ENCODE peak calls at places on chromosomes 2 and 18, in seven cellular contexts. One of them, this sample, is unnamed.

GRCh38 chr18:8167036-8167435 is 442.2 kb upstream of the RAB12 start:
- DNase-seq in breast epithelium: no peak
- DNase-seq in erythroblast: no peak
- DNase-seq in tibial nerve: no peak
- DNase-seq in sigmoid colon: no peak
- DNase-seq in A549: no peak
- DNase-seq in IMR-90: no peak
- DNase-seq in this sample: no peak

GRCh38 chr2:166230024-166230723 is 102.4 kb upstream of the SCN1A start:
- DNase-seq in breast epithelium: no peak
- DNase-seq in sigmoid colon: no peak
- DNase-seq in erythroblast: no peak
- DNase-seq in A549: no peak
- DNase-seq in IMR-90: peak; percentile 70
- DNase-seq in tibial nerve: no peak
- DNase-seq in this sample: no peak

GRCh38 chr2:57947398-57947797 is 99.2 kb upstream of the VRK2 start:
- DNase-seq in IMR-90: no peak
- DNase-seq in sigmoid colon: no peak
- DNase-seq in tibial nerve: no peak
- DNase-seq in erythroblast: no peak
- DNase-seq in A549: no peak
- DNase-seq in breast epithelium: no peak
- DNase-seq in this sample: no peak

GRCh38 chr2:102304268-102304667 is 7.1 kb upstream of the IL1RL1 start:
- DNase-seq in A549: no peak
- DNase-seq in erythroblast: no peak
- DNase-seq in tibial nerve: no peak
- DNase-seq in sigmoid colon: no peak
- DNase-seq in IMR-90: peak; percentile 72
- DNase-seq in breast epithelium: no peak
- DNase-seq in this sample: no peak

GRCh38 chr2:88121678-88122077 is 6.2 kb downstream of the FABP1 start:
- DNase-seq in breast epithelium: no peak
- DNase-seq in sigmoid colon: no peak
- DNase-seq in erythroblast: no peak
- DNase-seq in A549: no peak
- DNase-seq in IMR-90: no peak
- DNase-seq in tibial nerve: no peak
- DNase-seq in this sample: no peak

GRCh38 chr2:86787701-86788100 is 3.0 kb downstream of the CD8A start:
- DNase-seq in IMR-90: no peak
- DNase-seq in sigmoid colon: no peak
- DNase-seq in A549: no peak
- DNase-seq in erythroblast: no peak
- DNase-seq in tibial nerve: no peak
- DNase-seq in breast epithelium: no peak
- DNase-seq in this sample: no peak

GRCh38 chr2:218145124-218145523 is 19.3 kb downstream of the CXCR2 start:
- DNase-seq in tibial nerve: no peak
- DNase-seq in IMR-90: no peak
- DNase-seq in A549: no peak
- DNase-seq in sigmoid colon: peak; percentile 69
- DNase-seq in breast epithelium: no peak
- DNase-seq in erythroblast: no peak
- DNase-seq in this sample: no peak

GRCh38 chr2:33496150-33496549 is 19.7 kb downstream of the RASGRP3 start:
- DNase-seq in IMR-90: peak; percentile 77
- DNase-seq in breast epithelium: no peak
- DNase-seq in A549: no peak
- DNase-seq in erythroblast: no peak
- DNase-seq in sigmoid colon: no peak
- DNase-seq in tibial nerve: no peak
- DNase-seq in this sample: no peak

GRCh38 chr2:122210898-122211605 is 455.6 kb downstream of the TSN start:
- DNase-seq in sigmoid colon: no peak
- DNase-seq in A549: no peak
- DNase-seq in breast epithelium: no peak
- DNase-seq in IMR-90: no peak
- DNase-seq in tibial nerve: no peak
- DNase-seq in erythroblast: no peak
- DNase-seq in this sample: no peak

GRCh38 chr2:181005326-181005655 is 24.9 kb downstream of the UBE2E3 start:
- DNase-seq in tibial nerve: no peak
- DNase-seq in IMR-90: no peak
- DNase-seq in breast epithelium: no peak
- DNase-seq in A549: no peak
- DNase-seq in erythroblast: no peak
- DNase-seq in sigmoid colon: no peak
- DNase-seq in this sample: no peak

GRCh38 chr2:229454934-229455631 is 184.0 kb upstream of the PID1 start:
- DNase-seq in A549: no peak
- DNase-seq in sigmoid colon: no peak
- DNase-seq in tibial nerve: no peak
- DNase-seq in breast epithelium: no peak
- DNase-seq in IMR-90: peak; percentile 81
- DNase-seq in erythroblast: no peak
- DNase-seq in this sample: no peak

GRCh38 chr2:190415251-190415650 is 7.1 kb downstream of the MFSD6 start:
- DNase-seq in sigmoid colon: no peak
- DNase-seq in erythroblast: no peak
- DNase-seq in tibial nerve: no peak
- DNase-seq in A549: no peak
- DNase-seq in breast epithelium: no peak
- DNase-seq in IMR-90: no peak
- DNase-seq in this sample: no peak

GRCh38 chr18:32289480-32290075 is 99.7 kb downstream of the MEP1B start:
- DNase-seq in A549: peak; percentile 31
- DNase-seq in erythroblast: peak; percentile 38
- DNase-seq in IMR-90: peak; percentile 72
- DNase-seq in breast epithelium: no peak
- DNase-seq in tibial nerve: no peak
- DNase-seq in sigmoid colon: no peak
- DNase-seq in this sample: no peak

GRCh38 chr2:200165687-200166086 is 140.8 kb upstream of the SPATS2L start:
- DNase-seq in breast epithelium: no peak
- DNase-seq in IMR-90: no peak
- DNase-seq in sigmoid colon: no peak
- DNase-seq in tibial nerve: no peak
- DNase-seq in A549: no peak
- DNase-seq in erythroblast: no peak
- DNase-seq in this sample: no peak

GRCh38 chr2:119826370-119826961 is 66.7 kb downstream of the PTPN4 start:
- DNase-seq in IMR-90: peak; percentile 21
- DNase-seq in erythroblast: peak; percentile 57
- DNase-seq in tibial nerve: no peak
- DNase-seq in A549: peak; percentile 16
- DNase-seq in sigmoid colon: no peak
- DNase-seq in breast epithelium: no peak
- DNase-seq in this sample: no peak

GRCh38 chr2:239177908-239178307 is 222.9 kb downstream of the HDAC4 start:
- DNase-seq in IMR-90: no peak
- DNase-seq in A549: no peak
- DNase-seq in sigmoid colon: peak; percentile 60
- DNase-seq in tibial nerve: no peak
- DNase-seq in erythroblast: no peak
- DNase-seq in breast epithelium: peak; percentile 31
- DNase-seq in this sample: no peak

GRCh38 chr18:13725566-13726227 is 661 bp downstream of the FAM210A start:
- DNase-seq in sigmoid colon: no peak
- DNase-seq in breast epithelium: no peak
- DNase-seq in A549: no peak
- DNase-seq in IMR-90: peak; percentile 2
- DNase-seq in tibial nerve: no peak
- DNase-seq in erythroblast: peak; percentile 51
- DNase-seq in this sample: no peak

GRCh38 chr18:13726972-13727331 is 479 bp downstream of the RNMT start:
- DNase-seq in breast epithelium: no peak
- DNase-seq in erythroblast: peak; percentile 83
- DNase-seq in IMR-90: peak; percentile 56
- DNase-seq in A549: peak; percentile 5
- DNase-seq in sigmoid colon: peak; percentile 85
- DNase-seq in tibial nerve: no peak
- DNase-seq in this sample: peak; percentile 12

GRCh38 chr18:13730486-13730885 is 4.0 kb downstream of the RNMT start:
- DNase-seq in A549: no peak
- DNase-seq in IMR-90: no peak
- DNase-seq in breast epithelium: no peak
- DNase-seq in tibial nerve: no peak
- DNase-seq in sigmoid colon: no peak
- DNase-seq in erythroblast: no peak
- DNase-seq in this sample: no peak

DNA sequence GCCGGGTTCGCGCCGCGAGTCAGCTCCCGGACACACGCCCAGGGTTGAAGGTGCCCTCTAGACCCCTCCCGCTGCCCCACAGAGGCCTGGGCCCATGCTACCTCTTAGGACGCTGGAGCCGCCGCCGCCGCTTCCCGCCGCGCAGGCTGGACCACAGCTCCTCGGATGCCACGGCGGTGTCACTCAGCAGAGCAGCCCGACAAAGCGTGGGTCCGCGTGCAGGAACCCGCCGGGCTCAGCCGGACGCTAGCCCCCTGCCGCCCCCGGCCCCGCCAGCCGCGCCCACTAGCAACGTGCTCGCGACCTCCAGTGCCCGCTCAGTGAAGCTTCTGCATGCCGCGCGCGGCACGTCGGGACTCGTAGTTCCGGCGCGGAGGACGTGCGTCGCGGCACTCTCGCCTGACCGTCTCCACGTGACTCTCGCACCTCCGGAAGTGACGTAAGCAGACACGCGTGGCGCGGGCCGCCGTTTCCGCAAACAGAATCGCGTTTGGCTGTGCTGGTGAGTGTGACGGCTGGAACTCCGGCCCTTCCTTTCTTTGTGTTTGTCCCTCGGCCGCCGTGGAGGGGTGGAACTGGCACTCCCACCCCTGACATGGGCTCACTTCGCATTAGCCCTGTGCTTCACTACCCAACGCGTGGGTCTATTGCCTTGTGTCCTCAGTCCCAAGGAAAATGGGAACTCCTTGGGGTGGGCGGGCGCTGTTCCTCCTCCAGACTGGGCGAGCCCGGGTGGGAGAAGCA is at the start of the genes FAM210A and RNMT:
- DNase-seq in IMR-90: peak; percentile 96
- DNase-seq in tibial nerve: peak; percentile 90
- DNase-seq in A549: peak; percentile 56
- DNase-seq in erythroblast: peak; percentile 99
- DNase-seq in breast epithelium: peak; percentile 96
- DNase-seq in sigmoid colon: peak; percentile 98
- DNase-seq in this sample: peak; percentile 70
- TF ChIP-seq POLR2A in IMR-90: peak; percentile 96
- TF ChIP-seq POLR2A in tibial nerve: peak; percentile 61
- TF ChIP-seq POLR2A in A549: peak; percentile 39
- TF ChIP-seq POLR2A in erythroblast: peak; percentile 89
- TF ChIP-seq POLR2A in breast epithelium: peak; percentile 78
- TF ChIP-seq POLR2A in sigmoid colon: peak; percentile 51
- TF ChIP-seq POLR2A in this sample: peak; percentile 79

GRCh38 chr2:54456526-54457325 is 599 bp downstream of the SPTBN1 start:
- DNase-seq in breast epithelium: no peak
- DNase-seq in IMR-90: peak; percentile 19
- DNase-seq in A549: peak; percentile 50
- DNase-seq in tibial nerve: no peak
- DNase-seq in sigmoid colon: peak; percentile 73
- DNase-seq in erythroblast: peak; percentile 5
- DNase-seq in this sample: peak; percentile 39

GRCh38 chr2:54457326-54458023 is 1.3 kb downstream of the SPTBN1 start:
- DNase-seq in tibial nerve: no peak
- DNase-seq in IMR-90: no peak
- DNase-seq in erythroblast: no peak
- DNase-seq in sigmoid colon: peak; percentile 77
- DNase-seq in breast epithelium: no peak
- DNase-seq in A549: peak; percentile 39
- DNase-seq in this sample: no peak

GRCh38 chr2:54454922-54455583 is 1.1 kb upstream of the SPTBN1 start:
- DNase-seq in A549: no peak
- DNase-seq in tibial nerve: no peak
- DNase-seq in sigmoid colon: peak; percentile 76
- DNase-seq in erythroblast: no peak
- DNase-seq in IMR-90: no peak
- DNase-seq in breast epithelium: no peak
- DNase-seq in this sample: no peak

GRCh38 chr2:54454548-54454921 is 1.6 kb upstream of the SPTBN1 start:
- DNase-seq in A549: no peak
- DNase-seq in tibial nerve: no peak
- DNase-seq in sigmoid colon: no peak
- DNase-seq in IMR-90: no peak
- DNase-seq in breast epithelium: no peak
- DNase-seq in erythroblast: no peak
- DNase-seq in this sample: no peak

GRCh38 chr2:54455584-54456525 is at the start of gene SPTBN1:
- DNase-seq in tibial nerve: peak; percentile 87
- DNase-seq in erythroblast: peak; percentile 22
- DNase-seq in A549: peak; percentile 76
- DNase-seq in breast epithelium: peak; percentile 82
- DNase-seq in sigmoid colon: peak; percentile 97
- DNase-seq in IMR-90: peak; percentile 90
- DNase-seq in this sample: peak; percentile 27
- TF ChIP-seq POLR2A in tibial nerve: peak; percentile 51
- TF ChIP-seq POLR2A in erythroblast: no peak
- TF ChIP-seq POLR2A in A549: peak; percentile 79
- TF ChIP-seq POLR2A in breast epithelium: no peak
- TF ChIP-seq POLR2A in sigmoid colon: peak; percentile 75
- TF ChIP-seq POLR2A in IMR-90: peak; percentile 61
- TF ChIP-seq POLR2A in this sample: no peak

GRCh38 chr18:6414118-6414722 is 491 bp downstream of the L3MBTL4 start:
- DNase-seq in erythroblast: no peak
- DNase-seq in A549: no peak
- DNase-seq in tibial nerve: peak; percentile 45
- DNase-seq in sigmoid colon: peak; percentile 80
- DNase-seq in IMR-90: no peak
- DNase-seq in breast epithelium: peak; percentile 63
- DNase-seq in this sample: peak; percentile 83
- TF ChIP-seq POLR2A in erythroblast: no peak
- TF ChIP-seq POLR2A in A549: no peak
- TF ChIP-seq POLR2A in tibial nerve: no peak
- TF ChIP-seq POLR2A in sigmoid colon: no peak
- TF ChIP-seq POLR2A in IMR-90: no peak
- TF ChIP-seq POLR2A in breast epithelium: no peak
- TF ChIP-seq POLR2A in this sample: no peak

DNA sequence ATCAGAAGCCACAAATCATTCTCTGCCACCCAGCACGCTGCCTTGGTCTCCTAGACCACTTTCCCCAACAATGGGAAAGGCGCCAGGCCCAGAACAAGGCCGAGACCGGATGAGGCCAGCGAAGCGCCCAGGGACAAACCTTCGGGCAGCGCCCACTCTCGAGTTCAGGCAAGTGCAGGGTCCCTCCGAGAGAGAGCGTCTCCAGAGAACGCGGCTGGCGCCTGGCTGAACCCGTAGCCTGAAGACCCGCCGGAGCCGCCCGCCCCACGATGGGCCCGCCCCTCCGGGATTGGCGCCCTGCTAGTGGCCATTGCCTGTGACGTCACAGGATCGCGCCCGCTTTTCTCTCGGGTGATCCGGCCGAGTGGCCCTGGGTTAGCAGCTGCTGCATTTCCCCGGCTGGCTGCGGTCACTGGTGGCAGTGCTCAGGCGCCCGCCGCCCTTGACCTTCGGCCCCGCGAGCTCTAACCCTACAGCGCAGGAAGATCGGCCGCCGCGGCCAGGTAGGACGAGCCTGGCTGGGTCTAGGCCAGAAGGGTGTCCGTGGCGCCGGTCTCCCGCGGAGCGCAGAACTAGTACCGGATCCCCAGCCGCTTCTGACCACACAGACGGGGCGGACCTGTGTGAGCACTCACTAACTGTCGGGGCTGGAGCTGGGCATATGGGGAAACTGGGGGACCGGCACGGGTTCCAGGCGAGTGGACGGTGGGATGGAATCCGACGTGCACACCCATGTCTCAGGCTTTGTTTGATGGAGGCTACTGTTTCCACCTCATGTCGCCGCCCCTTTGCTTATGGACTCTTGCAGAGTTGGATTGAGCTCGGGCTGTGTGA is at the start of gene FAHD2A:
- DNase-seq in A549: peak; percentile 99
- DNase-seq in erythroblast: peak; percentile 92
- DNase-seq in sigmoid colon: peak; percentile 98
- DNase-seq in tibial nerve: peak; percentile 95
- DNase-seq in IMR-90: peak; percentile 84
- DNase-seq in breast epithelium: peak; percentile 98
- DNase-seq in this sample: peak; percentile 99
- TF ChIP-seq POLR2A in A549: peak; percentile 80
- TF ChIP-seq POLR2A in erythroblast: peak; percentile 80
- TF ChIP-seq POLR2A in sigmoid colon: peak; percentile 75
- TF ChIP-seq POLR2A in tibial nerve: peak; percentile 56
- TF ChIP-seq POLR2A in IMR-90: peak; percentile 65
- TF ChIP-seq POLR2A in breast epithelium: peak; percentile 45
- TF ChIP-seq POLR2A in this sample: peak; percentile 82

This sample was measured in GM12892.